ENCODE peak calls at places on chromosomes 11 and 22, in five cellular contexts. R, B, O, N and T are unnamed samples.

GRCh38 chr22:18078329-18079041 is 695 bp downstream of the PEX26 start:
- DNase-seq in O (peak; percentile 62), N (peak; percentile 19), B (peak; percentile 38), R (no peak), T (peak; percentile 49)

GRCh38 chr22:31818481-31819392 is 64.9 kb downstream of the DEPDC5 start:
- DNase-seq in O (no peak), R (no peak), N (peak; percentile 48), B (no peak), T (no peak)

GRCh38 chr11:70360211-70360610 is 38.1 kb upstream of the CTTN start:
- DNase-seq in N (no peak), B (no peak), R (no peak), O (no peak), T (no peak)

GRCh38 chr22:38755155-38755910 is 465 bp downstream of the SUN2 start:
- DNase-seq in B (peak; percentile 64), R (peak; percentile 69), N (peak; percentile 48), O (peak; percentile 77), T (peak; percentile 80)

GRCh38 chr11:133951484-133952198 is 5.1 kb downstream of the IGSF9B start:
- DNase-seq in N (peak; percentile 4), B (peak; percentile 81), R (no peak), O (peak; percentile 71), T (no peak)

GRCh38 chr11:44831605-44832394 is 105.0 kb downstream of the TSPAN18 start:
- DNase-seq in O (no peak), B (no peak), N (no peak), R (no peak), T (no peak)

GRCh38 chr11:46356911-46357482 is 9.7 kb downstream of the DGKZ start:
- DNase-seq in R (no peak), O (no peak), N (peak; percentile 85), B (no peak), T (peak; percentile 84)

GRCh38 chr22:25955323-25955722 is 213.3 kb downstream of the MYO18B start:
- DNase-seq in B (no peak), N (no peak), R (no peak), O (no peak), T (no peak)

GRCh38 chr22:39139933-39140332 is 12.5 kb downstream of the CBX7 start:
- DNase-seq in O (no peak), R (no peak), N (no peak), B (no peak), T (no peak)

GRCh38 chr22:34973926-34974325 is 92.0 kb upstream of the ISX start:
- DNase-seq in N (no peak), B (no peak), R (no peak), O (no peak), T (no peak)

GRCh38 chr11:26947904-26948639 is 45.8 kb upstream of the FIBIN start:
- DNase-seq in O (no peak), N (peak; percentile 23), B (no peak), R (no peak), T (peak; percentile 51)

GRCh38 chr11:78961186-78961782 is 386.6 kb upstream of the NARS2 start:
- DNase-seq in R (peak; percentile 27), B (peak; percentile 87), O (peak; percentile 56), N (peak; percentile 46), T (peak; percentile 37)

GRCh38 chr11:8767466-8768142 is 85.0 kb downstream of the RPL27A start:
- DNase-seq in O (no peak), B (no peak), N (no peak), R (no peak), T (no peak)

GRCh38 chr22:46515208-46516111 is 22.0 kb downstream of the CELSR1 start:
- DNase-seq in O (no peak), R (no peak), B (no peak), N (peak; percentile 45), T (peak; percentile 14)

GRCh38 chr11:85658180-85658579 is 6.7 kb downstream of the CREBZF start:
- DNase-seq in R (no peak), B (no peak), O (no peak), N (no peak), T (no peak)

DNA sequence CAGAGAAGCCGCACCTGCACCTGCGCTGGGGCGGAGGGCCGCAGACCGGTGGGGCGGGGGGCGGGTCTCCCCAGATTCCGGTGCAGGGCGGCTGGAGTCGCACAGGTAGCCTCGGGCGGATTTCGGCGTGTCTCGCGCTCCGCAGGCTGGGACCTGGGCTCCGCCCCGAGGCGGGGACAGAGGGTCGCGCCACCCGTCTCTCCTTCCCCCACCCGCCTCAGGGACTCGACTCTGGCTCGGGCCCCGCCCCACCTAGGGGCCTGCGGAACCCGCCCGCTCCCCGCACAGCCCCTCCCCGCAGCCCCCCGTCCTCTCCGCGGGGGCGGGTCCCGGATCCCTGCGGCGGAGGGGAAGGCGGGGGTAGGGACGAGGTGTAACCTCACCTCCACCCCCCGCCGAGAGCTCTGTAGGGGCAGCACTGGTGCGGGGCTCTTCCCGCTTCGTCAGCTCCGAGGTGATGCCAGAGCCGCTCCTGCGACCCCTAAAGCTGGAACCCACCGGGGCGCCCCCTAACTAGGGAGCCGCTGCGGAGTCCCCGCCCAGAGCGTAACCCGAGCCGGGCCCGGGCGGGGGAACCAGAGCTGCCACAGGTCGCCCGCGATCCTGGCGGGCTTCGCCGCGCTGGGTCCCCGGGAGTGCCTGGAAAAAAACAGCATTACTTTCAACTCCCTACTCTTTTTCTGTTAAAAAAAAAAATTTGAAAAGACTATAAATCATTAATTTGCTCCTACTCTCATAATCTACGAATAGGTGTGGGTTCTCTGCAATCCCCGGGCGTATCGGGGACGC is at the start of gene SLC29A2:
- DNase-seq in O (peak; percentile 94), B (peak; percentile 98), R (peak; percentile 90), N (no peak), T (peak; percentile 51)
- H2BK120ac ChIP-seq in O (peak within 1 kb of the TSS; percentile 96), B (no peak within 1 kb of the TSS), R (peak within 1 kb of the TSS; percentile 69), N (no peak within 1 kb of the TSS), T (peak within 1 kb of the TSS; percentile 27)

GRCh38 chr22:50186789-50187523 is 1.2 kb downstream of the TRABD start:
- DNase-seq in B (no peak), N (peak; percentile 25), O (no peak), R (no peak), T (peak; percentile 51)
- H2AFZ ChIP-seq in B (no peak overlapping the region), N (peak overlapping the region; percentile 75), O (no peak overlapping the region), R (peak overlapping the region; percentile 83), T (no peak overlapping the region)

DNA sequence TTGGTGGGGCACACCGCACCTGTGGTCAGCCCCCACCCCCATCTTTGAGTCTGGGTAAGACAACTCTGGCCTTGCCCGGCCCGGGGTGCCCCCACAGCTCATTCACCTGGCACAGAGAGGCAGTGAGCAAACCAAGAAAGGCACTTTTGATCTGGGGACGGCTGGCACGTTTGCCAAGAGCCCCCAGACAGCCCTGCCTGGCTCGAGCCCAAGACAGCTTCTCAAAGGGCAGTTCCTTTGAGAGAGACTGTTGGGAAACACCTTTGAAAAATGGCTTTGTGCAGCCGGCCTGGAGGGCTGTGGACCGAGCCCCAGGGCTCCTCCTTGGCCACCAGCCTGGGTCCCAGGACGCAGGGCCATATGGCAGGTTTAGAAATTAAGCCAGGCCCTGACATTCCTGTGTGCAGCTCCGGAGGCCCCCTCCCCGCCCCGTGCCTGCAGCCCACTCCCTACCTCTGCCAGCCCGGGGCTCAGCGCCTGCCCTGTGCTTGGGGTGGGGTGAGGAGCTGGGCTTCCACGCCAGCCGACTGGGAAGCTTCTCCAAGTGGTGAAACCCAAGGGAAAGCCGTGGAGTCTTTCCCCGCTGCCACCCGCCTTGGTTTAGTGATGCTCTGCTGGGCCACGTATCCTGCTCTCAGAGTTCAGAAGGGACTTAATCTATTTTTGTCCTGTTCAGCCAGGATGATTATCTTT is 50.2 kb upstream of the SMIM38 start:
- DNase-seq in N (no peak), O (no peak), B (no peak), R (no peak), T (no peak)
- H3K27ac ChIP-seq in N (no peak overlapping the region), O (no peak overlapping the region), B (no peak overlapping the region), R (no peak overlapping the region), T (no peak overlapping the region)

GRCh38 chr22:48240165-48240934 is 1477.9 kb downstream of the TBC1D22A start:
- DNase-seq in N (no peak), R (peak; percentile 71), O (no peak), B (no peak), T (no peak)

GRCh38 chr22:48242461-48242864 is 1480.0 kb downstream of the TBC1D22A start:
- DNase-seq in B (peak; percentile 10), R (no peak), N (no peak), O (peak; percentile 24), T (no peak)

GRCh38 chr22:48239461-48240164 is 1477.2 kb downstream of the TBC1D22A start:
- DNase-seq in O (no peak), R (peak; percentile 73), N (no peak), B (no peak), T (no peak)

GRCh38 chr22:48240935-48241230 is 1478.4 kb downstream of the TBC1D22A start:
- DNase-seq in R (no peak), B (peak; percentile 3), N (no peak), O (peak; percentile 29), T (no peak)

DNA sequence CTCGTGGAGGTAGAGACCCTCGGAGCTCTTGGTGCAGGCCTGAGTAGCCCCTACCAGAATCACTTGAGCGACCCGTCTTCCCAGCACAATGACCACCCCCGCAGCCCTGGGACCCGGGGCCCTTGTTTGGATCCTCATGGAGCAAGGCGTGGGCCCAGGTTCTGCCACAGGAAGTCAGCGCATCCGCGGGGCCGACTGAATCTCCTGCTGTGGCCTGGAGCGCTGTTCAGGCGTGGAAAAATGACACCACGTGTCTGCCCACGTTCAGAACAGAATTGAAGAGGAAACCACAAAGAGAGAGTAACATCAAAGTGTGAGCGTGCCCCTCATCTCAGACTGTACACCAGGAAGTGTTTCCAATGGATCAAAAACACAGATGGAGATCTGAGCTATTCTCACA is 1479.2 kb downstream of the TBC1D22A start:
- DNase-seq in R (no peak), B (peak; percentile 14), O (peak; percentile 30), N (no peak), T (no peak)
- H2BK120ac ChIP-seq in R (no peak overlapping the region), B (no peak overlapping the region), O (no peak overlapping the region), N (no peak overlapping the region), T (no peak overlapping the region)